ENCODE peak calls at places on chromosome 14, in four cellular contexts. K, X, C and L are unnamed samples.

GRCh38 chr14:56129941-56130340 is 11.7 kb downstream of the PELI2 start:
- DNase-seq in K (no peak), X (no peak), C (no peak), L (no peak)

GRCh38 chr14:100348779-100349708 is 25.9 kb downstream of the SLC25A47 start:
- DNase-seq in K (no peak), X (no peak), C (no peak), L (no peak)

GRCh38 chr14:30648471-30648870 is 26.4 kb downstream of the SCFD1 start:
- DNase-seq in K (no peak), X (no peak), C (no peak), L (no peak)

GRCh38 chr14:91545946-91546716 is 36.0 kb upstream of the PPP4R3A start:
- DNase-seq in K (no peak), X (no peak), C (no peak), L (no peak)

GRCh38 chr14:94673071-94673470 is 60.9 kb downstream of the SERPINA3 start:
- DNase-seq in K (no peak), X (no peak), C (no peak), L (no peak)

GRCh38 chr14:56189306-56189705 is 71.1 kb downstream of the PELI2 start:
- DNase-seq in K (no peak), X (no peak), C (no peak), L (no peak)

GRCh38 chr14:96274122-96274910 is 18.3 kb downstream of the BDKRB1 start:
- DNase-seq in K (no peak), X (no peak), C (no peak), L (no peak)

GRCh38 chr14:76497550-76498484 is 121.9 kb downstream of the ESRRB start:
- DNase-seq in K (no peak), X (peak; percentile 19), C (no peak), L (peak; percentile 36)

DNA sequence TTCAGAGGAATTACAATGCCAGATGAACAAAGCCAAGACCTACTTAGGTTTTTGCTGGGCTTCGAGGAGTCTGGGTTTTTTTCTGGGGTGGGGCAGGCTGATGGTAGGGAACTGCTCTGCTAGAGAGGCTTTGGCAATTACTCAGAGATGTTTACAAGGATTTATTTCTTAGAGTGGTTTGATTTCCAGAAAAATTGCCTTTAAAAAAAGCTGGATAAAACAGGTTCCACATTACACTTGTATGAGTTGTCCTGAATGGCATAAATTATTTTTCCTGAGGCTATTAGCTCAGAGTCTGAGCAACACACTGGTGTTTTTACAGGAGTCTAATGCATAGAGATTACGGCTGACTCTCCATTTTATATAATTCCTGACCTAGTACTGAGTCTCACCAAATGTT is 118.5 kb upstream of the FRMD6 start:
- DNase-seq in K (no peak), X (no peak), C (no peak), L (no peak)
- TF ChIP-seq SPI1 in K (no peak), X (no peak), C (no peak), L (no peak)

DNA sequence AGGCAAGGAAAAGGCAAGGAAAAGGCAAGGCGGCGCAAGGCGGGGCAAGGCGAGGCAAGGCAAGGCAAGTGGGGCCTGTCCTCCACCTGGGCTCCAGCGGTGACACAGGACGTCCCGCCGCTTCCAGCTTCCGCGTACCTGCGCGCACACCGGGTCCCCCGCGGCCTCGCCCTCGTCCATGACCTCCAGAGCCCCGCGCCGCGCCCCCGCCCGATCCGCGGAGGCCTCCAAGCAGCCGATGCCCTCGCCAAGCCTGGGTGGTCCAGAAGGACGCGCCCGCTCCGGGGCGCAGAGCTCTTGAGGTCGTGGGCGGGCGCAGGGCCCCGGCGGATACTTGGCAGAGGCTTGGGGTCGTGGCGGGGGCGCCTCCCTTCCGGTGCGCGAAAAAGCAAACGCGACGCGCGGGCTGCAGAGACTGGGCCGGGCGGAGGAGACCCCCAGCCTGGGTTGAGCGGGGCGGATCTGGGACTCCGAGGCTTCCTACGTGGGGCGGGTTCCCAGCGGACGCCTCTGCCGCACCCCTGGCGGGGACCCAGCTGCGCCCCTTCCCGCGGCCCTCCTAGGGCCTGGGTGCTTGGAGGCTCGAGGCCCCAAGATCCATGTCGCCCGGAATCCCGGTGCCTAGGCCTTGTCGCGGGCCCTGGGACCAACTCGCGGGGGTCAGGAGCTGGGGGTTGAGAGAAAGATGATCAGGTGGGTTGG is 60.7 kb upstream of the EIF5 start:
- DNase-seq in K (no peak), X (no peak), C (no peak), L (no peak)
- TF ChIP-seq SPI1 in K (no peak), X (no peak), C (no peak), L (no peak)

GRCh38 chr14:50901361-50901760 is 29.5 kb downstream of the ABHD12B start:
- DNase-seq in K (no peak), X (no peak), C (no peak), L (no peak)

GRCh38 chr14:50910495-50911420 is 33.5 kb downstream of the PYGL start:
- DNase-seq in K (no peak), X (no peak), C (no peak), L (no peak)

GRCh38 chr14:50904719-50905118 is 32.9 kb downstream of the ABHD12B start:
- DNase-seq in K (no peak), X (no peak), C (no peak), L (no peak)

GRCh38 chr14:50906326-50906725 is 34.5 kb downstream of the ABHD12B start:
- DNase-seq in K (no peak), X (no peak), C (no peak), L (no peak)
- TF ChIP-seq SPI1 in K (no peak), X (no peak), C (no peak), L (no peak)

GRCh38 chr14:40346275-40346674 is 914.0 kb upstream of the FBXO33 start:
- DNase-seq in K (no peak), X (no peak), C (no peak), L (no peak)

DNA sequence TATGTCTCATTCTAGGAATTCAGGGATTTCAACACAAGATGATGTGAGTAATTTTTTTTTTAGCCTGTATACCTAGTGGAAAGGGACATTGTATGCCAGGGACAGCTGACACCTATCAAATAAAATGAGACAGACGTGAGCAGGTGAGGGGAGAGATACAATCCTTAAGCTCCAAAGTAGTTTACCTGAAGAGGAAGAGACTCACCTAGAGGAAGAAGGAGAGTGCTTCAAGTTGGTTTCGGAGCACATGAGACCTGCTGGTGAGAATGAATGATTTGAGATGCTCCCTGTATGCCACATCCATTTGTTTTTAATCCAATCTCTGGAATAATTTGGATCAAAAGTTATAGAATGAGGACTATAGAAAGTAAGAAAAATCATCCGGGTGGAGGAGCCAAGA is 915.4 kb upstream of the FBXO33 start:
- DNase-seq in K (no peak), X (no peak), C (no peak), L (no peak)
- TF ChIP-seq SPI1 in K (no peak), X (no peak), C (no peak), L (no peak)

GRCh38 chr14:101520621-101521305 is 40.5 kb upstream of the DIO3 start:
- DNase-seq in K (no peak), X (no peak), C (no peak), L (no peak)
- TF ChIP-seq SPI1 in K (no peak), X (no peak), C (no peak), L (no peak)

DNA sequence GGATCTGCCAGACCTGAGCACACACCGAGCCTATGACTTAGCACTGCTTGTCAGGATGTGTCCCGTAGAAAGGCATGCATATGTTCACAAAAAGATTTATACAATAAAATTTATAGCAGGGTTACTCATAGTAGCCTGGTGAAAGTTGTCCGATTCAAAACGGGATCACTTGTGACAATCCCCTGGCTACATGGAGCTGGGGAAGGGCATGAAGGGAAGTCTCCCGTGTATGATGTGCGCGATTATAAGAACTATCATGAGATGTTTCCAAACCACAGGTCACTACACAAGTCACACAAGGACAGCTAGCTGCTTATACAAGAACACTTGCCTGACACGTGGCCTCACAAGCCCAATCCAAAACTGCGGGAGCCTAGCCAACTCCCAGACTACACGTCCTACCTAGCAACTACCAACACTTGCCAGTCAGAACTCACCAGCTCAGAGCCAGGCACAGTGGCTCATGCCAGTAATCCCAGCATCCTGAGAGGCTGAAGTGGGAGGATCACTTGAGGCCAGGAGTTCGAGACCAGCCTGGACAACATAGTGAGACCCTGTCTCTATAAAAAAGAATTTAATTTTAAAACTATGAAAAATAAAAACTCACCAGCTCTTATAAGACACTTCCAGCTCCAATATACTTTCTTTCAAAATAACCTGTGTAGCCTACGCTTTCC is 7.5 kb upstream of the CDCA4 start:
- DNase-seq in K (no peak), X (no peak), C (no peak), L (no peak)
- TF ChIP-seq SPI1 in K (no peak), X (no peak), C (no peak), L (no peak)